ENCODE peak calls at places on chromosomes 6 and 20, in six cellular contexts. One of them, this sample, is unnamed.

GRCh38 chr20:52812231-52812847 is 159.8 kb upstream of the TSHZ2 start:
- DNase-seq in stimulated activated CD8-positive, alpha-beta memory T cell treated with anti-CD3 and anti-CD28 coated beads, Interleukin-7, amount 100 ng/mL, for 4 hours: no peak
- DNase-seq in RWPE1: no peak
- DNase-seq in left ventricle myocardium inferior: no peak
- DNase-seq in activated CD4-positive, alpha-beta T cell treated with anti-CD3 and anti-CD28 coated beads for 1 hour: no peak
- DNase-seq in bronchial epithelial cell: no peak
- DNase-seq in this sample: no peak

GRCh38 chr20:24917797-24918578 is 31.1 kb upstream of the CST7 start:
- DNase-seq in stimulated activated CD8-positive, alpha-beta memory T cell treated with anti-CD3 and anti-CD28 coated beads, Interleukin-7, amount 100 ng/mL, for 4 hours: no peak
- DNase-seq in RWPE1: peak; percentile 70
- DNase-seq in left ventricle myocardium inferior: peak; percentile 56
- DNase-seq in activated CD4-positive, alpha-beta T cell treated with anti-CD3 and anti-CD28 coated beads for 1 hour: no peak
- DNase-seq in bronchial epithelial cell: peak; percentile 29
- DNase-seq in this sample: peak; percentile 51

GRCh38 chr6:161161889-161162624 is 111.8 kb downstream of the AGPAT4 start:
- DNase-seq in stimulated activated CD8-positive, alpha-beta memory T cell treated with anti-CD3 and anti-CD28 coated beads, Interleukin-7, amount 100 ng/mL, for 4 hours: no peak
- DNase-seq in RWPE1: no peak
- DNase-seq in left ventricle myocardium inferior: no peak
- DNase-seq in activated CD4-positive, alpha-beta T cell treated with anti-CD3 and anti-CD28 coated beads for 1 hour: no peak
- DNase-seq in bronchial epithelial cell: no peak
- DNase-seq in this sample: no peak

GRCh38 chr20:2838170-2838797 is 2.2 kb downstream of the PCED1A start:
- DNase-seq in stimulated activated CD8-positive, alpha-beta memory T cell treated with anti-CD3 and anti-CD28 coated beads, Interleukin-7, amount 100 ng/mL, for 4 hours: no peak
- DNase-seq in RWPE1: no peak
- DNase-seq in left ventricle myocardium inferior: no peak
- DNase-seq in activated CD4-positive, alpha-beta T cell treated with anti-CD3 and anti-CD28 coated beads for 1 hour: no peak
- DNase-seq in bronchial epithelial cell: no peak
- DNase-seq in this sample: no peak

GRCh38 chr20:2470051-2470431 is 548 bp downstream of the SNRPB start:
- DNase-seq in stimulated activated CD8-positive, alpha-beta memory T cell treated with anti-CD3 and anti-CD28 coated beads, Interleukin-7, amount 100 ng/mL, for 4 hours: peak; percentile 45
- DNase-seq in RWPE1: peak; percentile 68
- DNase-seq in left ventricle myocardium inferior: no peak
- DNase-seq in activated CD4-positive, alpha-beta T cell treated with anti-CD3 and anti-CD28 coated beads for 1 hour: peak; percentile 41
- DNase-seq in bronchial epithelial cell: peak; percentile 50
- DNase-seq in this sample: no peak

GRCh38 chr6:72963946-72964345 is 261.4 kb downstream of the KHDC1L start:
- DNase-seq in stimulated activated CD8-positive, alpha-beta memory T cell treated with anti-CD3 and anti-CD28 coated beads, Interleukin-7, amount 100 ng/mL, for 4 hours: no peak
- DNase-seq in RWPE1: no peak
- DNase-seq in left ventricle myocardium inferior: no peak
- DNase-seq in activated CD4-positive, alpha-beta T cell treated with anti-CD3 and anti-CD28 coated beads for 1 hour: no peak
- DNase-seq in bronchial epithelial cell: peak; percentile 57
- DNase-seq in this sample: no peak

GRCh38 chr20:46951405-46951804 is 56.8 kb downstream of the EYA2 start:
- DNase-seq in stimulated activated CD8-positive, alpha-beta memory T cell treated with anti-CD3 and anti-CD28 coated beads, Interleukin-7, amount 100 ng/mL, for 4 hours: no peak
- DNase-seq in RWPE1: no peak
- DNase-seq in left ventricle myocardium inferior: no peak
- DNase-seq in activated CD4-positive, alpha-beta T cell treated with anti-CD3 and anti-CD28 coated beads for 1 hour: no peak
- DNase-seq in bronchial epithelial cell: peak; percentile 74
- DNase-seq in this sample: no peak

GRCh38 chr6:45424628-45424955 is 46.9 kb upstream of the SUPT3H start:
- DNase-seq in stimulated activated CD8-positive, alpha-beta memory T cell treated with anti-CD3 and anti-CD28 coated beads, Interleukin-7, amount 100 ng/mL, for 4 hours: peak; percentile 41
- DNase-seq in RWPE1: no peak
- DNase-seq in left ventricle myocardium inferior: no peak
- DNase-seq in activated CD4-positive, alpha-beta T cell treated with anti-CD3 and anti-CD28 coated beads for 1 hour: no peak
- DNase-seq in bronchial epithelial cell: no peak
- DNase-seq in this sample: no peak

GRCh38 chr20:35506872-35507638 is 22.4 kb downstream of the C20orf173 start:
- DNase-seq in stimulated activated CD8-positive, alpha-beta memory T cell treated with anti-CD3 and anti-CD28 coated beads, Interleukin-7, amount 100 ng/mL, for 4 hours: no peak
- DNase-seq in RWPE1: no peak
- DNase-seq in left ventricle myocardium inferior: no peak
- DNase-seq in activated CD4-positive, alpha-beta T cell treated with anti-CD3 and anti-CD28 coated beads for 1 hour: no peak
- DNase-seq in bronchial epithelial cell: peak; percentile 18
- DNase-seq in this sample: no peak

GRCh38 chr6:38806271-38806670 is 91.2 kb downstream of the DNAH8 start:
- DNase-seq in stimulated activated CD8-positive, alpha-beta memory T cell treated with anti-CD3 and anti-CD28 coated beads, Interleukin-7, amount 100 ng/mL, for 4 hours: no peak
- DNase-seq in RWPE1: no peak
- DNase-seq in left ventricle myocardium inferior: no peak
- DNase-seq in activated CD4-positive, alpha-beta T cell treated with anti-CD3 and anti-CD28 coated beads for 1 hour: no peak
- DNase-seq in bronchial epithelial cell: no peak
- DNase-seq in this sample: no peak

GRCh38 chr20:13816757-13817156 is 31.9 kb downstream of the NDUFAF5 start:
- DNase-seq in stimulated activated CD8-positive, alpha-beta memory T cell treated with anti-CD3 and anti-CD28 coated beads, Interleukin-7, amount 100 ng/mL, for 4 hours: no peak
- DNase-seq in RWPE1: peak; percentile 26
- DNase-seq in left ventricle myocardium inferior: no peak
- DNase-seq in activated CD4-positive, alpha-beta T cell treated with anti-CD3 and anti-CD28 coated beads for 1 hour: no peak
- DNase-seq in bronchial epithelial cell: peak; percentile 72
- DNase-seq in this sample: no peak

GRCh38 chr6:15293674-15294073 is 47.8 kb downstream of the JARID2 start:
- DNase-seq in stimulated activated CD8-positive, alpha-beta memory T cell treated with anti-CD3 and anti-CD28 coated beads, Interleukin-7, amount 100 ng/mL, for 4 hours: no peak
- DNase-seq in RWPE1: no peak
- DNase-seq in left ventricle myocardium inferior: peak; percentile 37
- DNase-seq in activated CD4-positive, alpha-beta T cell treated with anti-CD3 and anti-CD28 coated beads for 1 hour: no peak
- DNase-seq in bronchial epithelial cell: no peak
- DNase-seq in this sample: no peak

GRCh38 chr6:36120539-36120938 is 9.8 kb upstream of the MAPK13 start:
- DNase-seq in stimulated activated CD8-positive, alpha-beta memory T cell treated with anti-CD3 and anti-CD28 coated beads, Interleukin-7, amount 100 ng/mL, for 4 hours: peak; percentile 68
- DNase-seq in RWPE1: no peak
- DNase-seq in left ventricle myocardium inferior: no peak
- DNase-seq in activated CD4-positive, alpha-beta T cell treated with anti-CD3 and anti-CD28 coated beads for 1 hour: peak; percentile 64
- DNase-seq in bronchial epithelial cell: no peak
- DNase-seq in this sample: no peak